ENCODE peak calls at places on chromosomes 3 and 15, in ten cellular contexts. S is uterus; Q is lung; V is gastrocnemius medialis; U is naive thymus-derived CD4-positive, alpha-beta T cell; W is HAP-1; L is fibroblast of mammary gland; H is cardiac muscle cell; C is AG04450; K is BE2C. B is an unnamed sample.

GRCh38 chr3:57538465-57538864 is 5.7 kb downstream of the DNAH12 start:
- DNase-seq in S (no peak), Q (no peak), V (no peak), U (no peak), W (no peak), L (no peak), H (no peak), C (no peak), K (no peak), B (no peak)

GRCh38 chr3:120773932-120774331 is 31.4 kb downstream of the GTF2E1 start:
- DNase-seq in S (no peak), Q (no peak), V (no peak), U (no peak), W (no peak), L (peak), H (no peak), C (no peak), K (no peak), B (no peak)

GRCh38 chr3:149783576-149783975 is 8.8 kb downstream of the ANKUB1 start:
- DNase-seq in S (no peak), Q (no peak), V (no peak), U (no peak), W (no peak), L (peak), H (no peak), C (peak), K (no peak), B (no peak)

GRCh38 chr3:53102601-53103147 is 27.6 kb downstream of the RFT1 start:
- DNase-seq in S (no peak), Q (no peak), V (no peak), U (no peak), W (no peak), L (no peak), H (no peak), C (no peak), K (no peak), B (no peak)

GRCh38 chr15:25847066-25847465 is 16.1 kb downstream of the ATP10A start:
- DNase-seq in S (no peak), Q (no peak), V (no peak), U (peak), W (no peak), L (no peak), H (no peak), C (no peak), K (no peak), B (no peak)

GRCh38 chr3:167163580-167163979 is 216.5 kb downstream of the ZBBX start:
- DNase-seq in S (no peak), Q (no peak), V (no peak), U (no peak), W (peak), L (no peak), H (no peak), C (no peak), K (no peak), B (no peak)

GRCh38 chr15:90201150-90201943 is at the start of gene SEMA4B:
- DNase-seq in S (peak), Q (peak), V (peak), U (peak), W (peak), L (peak), H (peak), C (no peak), K (peak), B (peak)

GRCh38 chr3:135362889-135363288 is 567.8 kb downstream of the EPHB1 start:
- DNase-seq in S (no peak), Q (no peak), V (no peak), U (no peak), W (no peak), L (no peak), H (no peak), C (no peak), K (no peak), B (no peak)

GRCh38 chr15:61103026-61103425 is 126.1 kb downstream of the RORA start:
- DNase-seq in S (no peak), Q (no peak), V (no peak), U (no peak), W (no peak), L (no peak), H (no peak), C (no peak), K (no peak), B (no peak)

GRCh38 chr3:191331443-191331842 is 1.1 kb upstream of the UTS2B start:
- DNase-seq in S (no peak), Q (no peak), V (no peak), U (no peak), W (no peak), L (peak), H (no peak), C (no peak), K (no peak), B (no peak)

GRCh38 chr3:183340222-183340621 is 87.2 kb downstream of the B3GNT5 start:
- DNase-seq in S (no peak), Q (no peak), V (no peak), U (no peak), W (no peak), L (no peak), H (no peak), C (no peak), K (no peak), B (no peak)

GRCh38 chr3:140243536-140243935 is 308.6 kb downstream of the CLSTN2 start:
- DNase-seq in S (no peak), Q (no peak), V (no peak), U (no peak), W (no peak), L (no peak), H (no peak), C (no peak), K (no peak), B (no peak)

GRCh38 chr15:98776607-98777281 is 128.4 kb downstream of the IGF1R start:
- DNase-seq in S (peak), Q (peak), V (no peak), U (peak), W (peak), L (peak), H (peak), C (no peak), K (peak), B (no peak)

GRCh38 chr3:46558184-46559029 is 7.7 kb downstream of the LRRC2 start:
- DNase-seq in S (peak), Q (peak), V (peak), U (peak), W (peak), L (peak), H (peak), C (peak), K (peak), B (no peak)

GRCh38 chr3:6449099-6449498 is 411.8 kb upstream of the GRM7 start:
- DNase-seq in S (no peak), Q (no peak), V (no peak), U (no peak), W (no peak), L (no peak), H (no peak), C (no peak), K (no peak), B (no peak)

GRCh38 chr15:38600241-38600640 is 35.6 kb upstream of the RASGRP1 start:
- DNase-seq in S (no peak), Q (no peak), V (no peak), U (no peak), W (no peak), L (no peak), H (no peak), C (no peak), K (no peak), B (no peak)

GRCh38 chr15:70762469-70763119 is 764 bp downstream of the UACA start:
- DNase-seq in S (peak), Q (no peak), V (peak), U (no peak), W (peak), L (peak), H (peak), C (no peak), K (peak), B (no peak)

GRCh38 chr3:122680381-122681293 is at the start of gene PARP14:
- DNase-seq in S (peak), Q (peak), V (peak), U (peak), W (peak), L (peak), H (peak), C (peak), K (peak), B (peak)

GRCh38 chr15:91940466-91941381 is 87.2 kb downstream of the SLCO3A1 start:
- DNase-seq in S (no peak), Q (peak), V (no peak), U (no peak), W (no peak), L (peak), H (no peak), C (no peak), K (no peak), B (no peak)

GRCh38 chr15:80550219-80550909 is 144.7 kb upstream of the ABHD17C start:
- DNase-seq in S (no peak), Q (no peak), V (no peak), U (no peak), W (no peak), L (peak), H (peak), C (peak), K (no peak), B (no peak)

DNA sequence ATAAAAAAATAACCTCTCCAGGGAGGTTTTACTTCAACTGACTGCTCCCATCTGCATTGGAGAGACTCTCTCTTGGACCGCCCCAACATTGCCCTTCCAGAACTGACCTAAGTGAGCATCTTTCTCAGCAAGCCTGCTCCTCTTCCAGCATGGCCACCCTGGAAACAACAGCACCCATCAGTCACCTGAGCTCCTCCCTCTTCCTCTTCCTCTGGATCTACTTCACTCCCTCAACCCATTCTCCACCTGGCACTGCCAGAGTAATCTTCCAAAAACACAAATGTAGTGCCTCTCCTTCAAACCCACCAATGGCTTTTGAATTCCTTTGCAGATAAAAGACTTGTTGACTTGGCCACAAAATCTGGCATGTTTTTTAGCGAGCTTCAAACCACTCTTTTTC is 128.8 kb upstream of the NR2F2 start:
- DNase-seq in S (no peak), Q (no peak), V (no peak), U (no peak), W (no peak), L (no peak), H (no peak), C (no peak), K (no peak), B (no peak)
- H3K4me3 ChIP-seq in S (no peak), Q (no peak), V (no peak), U (no peak), W (no peak), L (no peak), H (no peak), C (no peak), K (no peak), B (no peak)

GRCh38 chr3:51375136-51375535 is 10.0 kb upstream of the MANF start:
- DNase-seq in S (no peak), Q (no peak), V (no peak), U (no peak), W (no peak), L (no peak), H (no peak), C (no peak), K (no peak), B (no peak)

GRCh38 chr3:51374456-51374855 is 10.6 kb upstream of the MANF start:
- DNase-seq in S (no peak), Q (no peak), V (no peak), U (no peak), W (no peak), L (no peak), H (no peak), C (no peak), K (no peak), B (no peak)

GRCh38 chr3:51373658-51374421 is 11.3 kb upstream of the MANF start:
- DNase-seq in S (no peak), Q (no peak), V (no peak), U (no peak), W (no peak), L (no peak), H (no peak), C (no peak), K (no peak), B (no peak)

GRCh38 chr3:51375571-51375970 is 9.5 kb upstream of the MANF start:
- DNase-seq in S (no peak), Q (no peak), V (no peak), U (no peak), W (no peak), L (no peak), H (no peak), C (no peak), K (no peak), B (no peak)

GRCh38 chr3:51371943-51372557 is 13.0 kb upstream of the MANF start:
- DNase-seq in S (no peak), Q (peak), V (no peak), U (peak), W (peak), L (peak), H (peak), C (peak), K (peak), B (peak)
- H3K4me3 ChIP-seq in S (no peak), Q (no peak), V (no peak), U (no peak), W (no peak), L (no peak), H (no peak), C (no peak), K (no peak), B (no peak)

GRCh38 chr15:31344266-31344665 is 17.6 kb downstream of the KLF13 start:
- DNase-seq in S (no peak), Q (no peak), V (peak), U (no peak), W (no peak), L (no peak), H (no peak), C (no peak), K (no peak), B (no peak)

GRCh38 chr15:31343831-31344230 is 17.2 kb downstream of the KLF13 start:
- DNase-seq in S (no peak), Q (no peak), V (peak), U (no peak), W (no peak), L (no peak), H (no peak), C (no peak), K (no peak), B (no peak)

GRCh38 chr15:31345606-31346366 is 19.2 kb downstream of the KLF13 start:
- DNase-seq in S (no peak), Q (no peak), V (peak), U (no peak), W (no peak), L (no peak), H (no peak), C (no peak), K (no peak), B (no peak)

GRCh38 chr15:31346367-31347066 is 19.9 kb downstream of the KLF13 start:
- DNase-seq in S (no peak), Q (no peak), V (no peak), U (no peak), W (no peak), L (no peak), H (no peak), C (no peak), K (no peak), B (no peak)

GRCh38 chr15:31344824-31345605 is 18.4 kb downstream of the KLF13 start:
- DNase-seq in S (no peak), Q (no peak), V (peak), U (no peak), W (peak), L (no peak), H (no peak), C (no peak), K (no peak), B (no peak)
- H3K4me3 ChIP-seq in S (no peak), Q (no peak), V (peak), U (peak), W (no peak), L (no peak), H (no peak), C (no peak), K (no peak), B (no peak)

GRCh38 chr3:39196034-39196433 is 3.6 kb upstream of the XIRP1 start:
- DNase-seq in S (no peak), Q (no peak), V (no peak), U (no peak), W (no peak), L (no peak), H (no peak), C (no peak), K (no peak), B (no peak)
- H3K4me3 ChIP-seq in S (no peak), Q (no peak), V (peak), U (no peak), W (no peak), L (no peak), H (no peak), C (no peak), K (no peak), B (no peak)

DNA sequence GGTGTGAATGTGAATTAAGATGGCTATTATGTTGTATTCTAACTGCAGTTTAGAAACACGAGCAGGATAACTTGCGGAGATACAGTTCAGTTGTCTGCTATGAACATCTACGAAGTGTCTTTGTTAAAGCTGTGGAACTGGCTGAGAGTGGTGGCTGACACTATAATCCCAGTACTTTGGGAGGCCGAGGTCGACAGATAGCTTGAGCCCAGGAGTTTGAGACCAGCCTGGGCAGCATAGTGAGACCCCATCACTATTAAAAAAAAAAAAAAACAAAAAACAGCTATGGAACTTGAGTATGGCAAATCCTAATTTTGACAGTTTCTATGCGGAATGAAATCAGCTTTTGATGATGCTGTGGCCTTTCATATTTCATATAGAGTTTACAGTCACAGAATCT is 1.7 kb downstream of the EAF1 start:
- DNase-seq in S (no peak), Q (no peak), V (no peak), U (no peak), W (no peak), L (no peak), H (no peak), C (no peak), K (no peak), B (no peak)
- H3K4me3 ChIP-seq in S (no peak), Q (no peak), V (peak), U (peak), W (peak), L (peak), H (no peak), C (peak), K (peak), B (no peak)

GRCh38 chr3:63970596-63971468 is 52.5 kb downstream of the PSMD6 start:
- DNase-seq in S (no peak), Q (no peak), V (no peak), U (no peak), W (peak), L (peak), H (peak), C (no peak), K (no peak), B (no peak)
- H3K4me3 ChIP-seq in S (peak), Q (no peak), V (no peak), U (peak), W (no peak), L (no peak), H (no peak), C (no peak), K (no peak), B (no peak)

DNA sequence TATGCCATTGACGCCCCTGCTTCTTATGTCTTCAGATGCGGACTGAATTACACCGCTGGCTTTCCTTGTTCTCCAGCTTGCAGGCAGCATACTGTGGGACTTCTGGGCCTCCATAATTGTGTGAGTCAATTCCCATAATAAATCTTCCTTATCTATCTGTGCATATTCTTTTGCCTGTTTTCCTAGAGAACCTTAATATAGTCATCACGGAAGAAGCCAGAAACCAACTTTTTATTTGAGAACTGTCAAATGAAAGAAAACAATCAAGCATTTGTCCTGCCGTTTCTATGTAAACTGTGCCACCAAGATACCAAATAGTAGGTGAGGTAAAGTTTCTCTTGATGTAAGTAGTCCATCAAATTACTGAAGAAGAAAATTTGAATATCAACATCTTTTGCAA is 51.8 kb upstream of the B3GALNT1 start:
- DNase-seq in S (no peak), Q (no peak), V (no peak), U (no peak), W (no peak), L (no peak), H (no peak), C (no peak), K (no peak), B (no peak)
- H3K4me3 ChIP-seq in S (no peak), Q (no peak), V (no peak), U (no peak), W (no peak), L (no peak), H (no peak), C (no peak), K (no peak), B (no peak)

DNA sequence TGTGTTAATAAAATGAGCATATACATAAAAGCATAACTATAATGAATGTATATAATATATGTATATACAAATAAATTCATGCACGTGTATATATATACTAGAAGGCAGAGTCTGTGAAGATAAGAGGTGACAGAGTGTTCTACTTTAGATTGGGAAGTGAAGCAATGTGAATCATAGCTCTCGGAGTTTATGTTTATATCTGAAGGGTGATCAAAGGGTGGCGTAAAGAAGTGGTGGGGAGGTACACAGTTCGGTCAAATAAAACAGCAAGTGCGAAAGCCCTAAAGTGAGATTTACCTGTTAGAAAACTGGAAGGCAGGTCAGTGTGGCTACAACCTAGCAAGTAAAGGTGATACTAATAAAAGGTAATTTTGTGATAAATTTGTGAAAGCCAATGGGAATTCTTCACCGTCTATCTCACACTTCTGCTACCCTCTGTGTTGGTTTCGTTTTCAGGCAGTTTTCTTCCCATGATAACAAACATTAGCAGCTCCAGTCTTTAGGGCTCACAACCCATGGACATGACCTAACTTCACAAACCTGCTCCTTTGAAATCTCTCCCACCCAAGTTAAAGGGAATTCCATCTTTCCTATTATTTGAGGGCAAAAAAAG is 46.7 kb upstream of the BCHE start:
- DNase-seq in S (no peak), Q (no peak), V (no peak), U (no peak), W (no peak), L (no peak), H (no peak), C (no peak), K (no peak), B (no peak)
- H3K4me3 ChIP-seq in S (peak), Q (no peak), V (no peak), U (no peak), W (peak), L (no peak), H (no peak), C (peak), K (peak), B (no peak)

DNA sequence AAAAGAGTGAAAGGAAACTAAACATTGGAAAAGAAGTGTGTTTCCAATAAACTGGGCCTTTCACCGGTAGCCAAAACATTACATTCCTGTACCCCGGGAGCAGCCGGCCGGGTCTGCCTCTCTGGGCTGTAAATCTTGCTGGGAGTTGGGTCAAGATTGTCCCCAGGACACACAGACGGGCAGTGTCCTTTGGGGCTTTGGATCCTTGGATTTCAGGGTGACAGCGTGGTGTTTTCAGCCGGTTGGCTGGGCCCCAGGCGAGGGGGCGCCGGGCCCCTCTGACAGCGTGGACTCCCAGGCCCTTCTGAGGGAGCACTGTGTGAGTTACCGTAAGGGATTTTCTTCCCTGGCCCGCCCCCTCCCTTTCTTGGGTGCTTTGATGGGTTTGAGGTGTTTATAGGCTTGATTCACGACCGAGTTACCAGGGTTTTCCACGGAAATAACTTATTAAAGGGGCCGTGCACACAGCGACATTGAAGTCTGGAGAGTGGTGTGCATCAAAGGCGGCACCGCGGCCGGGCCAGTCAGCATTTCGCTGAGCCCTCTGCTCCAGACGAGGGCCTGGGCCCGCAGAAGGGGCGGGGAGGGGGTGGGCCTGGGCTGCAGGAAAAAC is 27.4 kb downstream of the SMAD6 start:
- DNase-seq in S (peak), Q (no peak), V (no peak), U (no peak), W (no peak), L (no peak), H (no peak), C (no peak), K (no peak), B (no peak)
- H3K4me3 ChIP-seq in S (peak), Q (no peak), V (no peak), U (no peak), W (no peak), L (no peak), H (no peak), C (peak), K (no peak), B (no peak)

GRCh38 chr15:63407612-63408011 is 26.0 kb upstream of the CA12 start:
- DNase-seq in S (no peak), Q (no peak), V (no peak), U (no peak), W (peak), L (no peak), H (no peak), C (no peak), K (peak), B (no peak)
- H3K4me3 ChIP-seq in S (no peak), Q (no peak), V (no peak), U (no peak), W (no peak), L (no peak), H (no peak), C (no peak), K (no peak), B (no peak)